ENCODE peak calls at places on chromosomes 11 and 22, in seven cellular contexts. H is WTC11; U is A549; O is GM12864; I is stimulated activated CD8-positive, alpha-beta memory T cell treated with anti-CD3 and anti-CD28 coated beads, Interleukin-15, amount 100 ng/mL, for 4 hours; T is left colon; R is neural progenitor cell. W is an unnamed sample.

GRCh38 chr22:46830001-46830715 is 67.7 kb downstream of the TBC1D22A start:
- DNase-seq in H (no peak), U (peak), O (no peak), I (no peak), T (peak), R (no peak), W (no peak)

GRCh38 chr22:45319319-45319675 is 9.6 kb downstream of the FAM118A start:
- DNase-seq in H (no peak), U (no peak), O (no peak), I (no peak), T (no peak), R (peak), W (no peak)

GRCh38 chr11:108803781-108804180 is 138.9 kb downstream of the DDX10 start:
- DNase-seq in H (no peak), U (no peak), O (no peak), I (no peak), T (no peak), R (no peak), W (no peak)

GRCh38 chr11:30605036-30605435 is 18.9 kb upstream of the MPPED2 start:
- DNase-seq in H (no peak), U (no peak), O (no peak), I (no peak), T (no peak), R (no peak), W (no peak)

GRCh38 chr11:77213589-77214428 is 85.8 kb downstream of the MYO7A start:
- DNase-seq in H (no peak), U (no peak), O (no peak), I (no peak), T (no peak), R (no peak), W (no peak)

GRCh38 chr11:113142508-113142907 is 171.9 kb upstream of the TTC12 start:
- DNase-seq in H (no peak), U (no peak), O (no peak), I (no peak), T (no peak), R (no peak), W (no peak)

GRCh38 chr22:37193629-37194191 is 5.7 kb upstream of the C1QTNF6 start:
- DNase-seq in H (no peak), U (no peak), O (no peak), I (no peak), T (no peak), R (no peak), W (peak)

GRCh38 chr11:28343304-28344233 is 235.4 kb downstream of the METTL15 start:
- DNase-seq in H (no peak), U (peak), O (no peak), I (no peak), T (no peak), R (no peak), W (peak)

GRCh38 chr11:65053826-65054503 is 4.4 kb downstream of the NAALADL1 start:
- DNase-seq in H (no peak), U (no peak), O (no peak), I (no peak), T (no peak), R (no peak), W (no peak)

W was measured in kidney glomerular epithelial cell.